ENCODE peak calls at places on chromosomes 1 and 21, in five cellular contexts. One of them, this sample, is unnamed.
A peak's percentile ranks its signal among the peaks of the same experiment; 100 is the strongest.

GRCh38 chr1:219027161-219027673 is 146.5 kb upstream of the LYPLAL1 start:
- DNase-seq in HepG2: no peak
- DNase-seq in K562: no peak
- DNase-seq in GM12878: no peak
- DNase-seq in HCT116: no peak
- DNase-seq in this sample: no peak

GRCh38 chr1:26719205-26719604 is 23.4 kb downstream of the ARID1A start:
- DNase-seq in HepG2: no peak
- DNase-seq in K562: no peak
- DNase-seq in GM12878: no peak
- DNase-seq in HCT116: no peak
- DNase-seq in this sample: no peak

GRCh38 chr1:234981758-234982157 is 146.9 kb downstream of the TOMM20 start:
- DNase-seq in HepG2: no peak
- DNase-seq in K562: no peak
- DNase-seq in GM12878: no peak
- DNase-seq in HCT116: no peak
- DNase-seq in this sample: no peak

GRCh38 chr1:22745675-22746585 is 35.3 kb downstream of the EPHB2 start:
- DNase-seq in HepG2: peak; percentile 63
- DNase-seq in K562: no peak
- DNase-seq in GM12878: no peak
- DNase-seq in HCT116: no peak
- DNase-seq in this sample: no peak

GRCh38 chr21:38297193-38297592 is 40.4 kb downstream of the KCNJ15 start:
- DNase-seq in HepG2: no peak
- DNase-seq in K562: no peak
- DNase-seq in GM12878: no peak
- DNase-seq in HCT116: no peak
- DNase-seq in this sample: no peak

GRCh38 chr21:42164064-42164789 is 54.7 kb upstream of the ABCG1 start:
- DNase-seq in HepG2: peak; percentile 24
- DNase-seq in K562: peak; percentile 41
- DNase-seq in GM12878: no peak
- DNase-seq in HCT116: peak; percentile 29
- DNase-seq in this sample: no peak

GRCh38 chr1:201590474-201590873 is 51.5 kb downstream of the NAV1 start:
- DNase-seq in HepG2: no peak
- DNase-seq in K562: no peak
- DNase-seq in GM12878: no peak
- DNase-seq in HCT116: no peak
- DNase-seq in this sample: no peak

GRCh38 chr1:91075233-91076135 is 53.6 kb upstream of the ZNF644 start:
- DNase-seq in HepG2: peak; percentile 16
- DNase-seq in K562: no peak
- DNase-seq in GM12878: no peak
- DNase-seq in HCT116: no peak
- DNase-seq in this sample: no peak

GRCh38 chr1:210516092-210516491 is 187.4 kb downstream of the HHAT start:
- DNase-seq in HepG2: no peak
- DNase-seq in K562: no peak
- DNase-seq in GM12878: no peak
- DNase-seq in HCT116: no peak
- DNase-seq in this sample: no peak

GRCh38 chr1:66374561-66375111 is 159.3 kb upstream of the SGIP1 start:
- DNase-seq in HepG2: no peak
- DNase-seq in K562: no peak
- DNase-seq in GM12878: peak; percentile 96
- DNase-seq in HCT116: no peak
- DNase-seq in this sample: no peak

GRCh38 chr21:15841856-15842564 is 112.2 kb downstream of the USP25 start:
- DNase-seq in HepG2: no peak
- DNase-seq in K562: no peak
- DNase-seq in GM12878: no peak
- DNase-seq in HCT116: no peak
- DNase-seq in this sample: no peak

GRCh38 chr1:39262802-39263201 is 58.3 kb downstream of the MACF1 start:
- DNase-seq in HepG2: no peak
- DNase-seq in K562: no peak
- DNase-seq in GM12878: no peak
- DNase-seq in HCT116: no peak
- DNase-seq in this sample: no peak

GRCh38 chr1:212691561-212692071 is 8.0 kb downstream of the BATF3 start:
- DNase-seq in HepG2: no peak
- DNase-seq in K562: no peak
- DNase-seq in GM12878: peak; percentile 60
- DNase-seq in HCT116: no peak
- DNase-seq in this sample: no peak

GRCh38 chr21:36120304-36120902 is 14.5 kb upstream of the CBR3 start:
- DNase-seq in HepG2: no peak
- DNase-seq in K562: no peak
- DNase-seq in GM12878: no peak
- DNase-seq in HCT116: no peak
- DNase-seq in this sample: no peak
- H3K4me2 ChIP-seq in HepG2: no peak overlapping the region
- H3K4me2 ChIP-seq in K562: no peak overlapping the region
- H3K4me2 ChIP-seq in GM12878: no peak overlapping the region
- H3K4me2 ChIP-seq in HCT116: no peak overlapping the region
- H3K4me2 ChIP-seq in this sample: no peak overlapping the region

DNA sequence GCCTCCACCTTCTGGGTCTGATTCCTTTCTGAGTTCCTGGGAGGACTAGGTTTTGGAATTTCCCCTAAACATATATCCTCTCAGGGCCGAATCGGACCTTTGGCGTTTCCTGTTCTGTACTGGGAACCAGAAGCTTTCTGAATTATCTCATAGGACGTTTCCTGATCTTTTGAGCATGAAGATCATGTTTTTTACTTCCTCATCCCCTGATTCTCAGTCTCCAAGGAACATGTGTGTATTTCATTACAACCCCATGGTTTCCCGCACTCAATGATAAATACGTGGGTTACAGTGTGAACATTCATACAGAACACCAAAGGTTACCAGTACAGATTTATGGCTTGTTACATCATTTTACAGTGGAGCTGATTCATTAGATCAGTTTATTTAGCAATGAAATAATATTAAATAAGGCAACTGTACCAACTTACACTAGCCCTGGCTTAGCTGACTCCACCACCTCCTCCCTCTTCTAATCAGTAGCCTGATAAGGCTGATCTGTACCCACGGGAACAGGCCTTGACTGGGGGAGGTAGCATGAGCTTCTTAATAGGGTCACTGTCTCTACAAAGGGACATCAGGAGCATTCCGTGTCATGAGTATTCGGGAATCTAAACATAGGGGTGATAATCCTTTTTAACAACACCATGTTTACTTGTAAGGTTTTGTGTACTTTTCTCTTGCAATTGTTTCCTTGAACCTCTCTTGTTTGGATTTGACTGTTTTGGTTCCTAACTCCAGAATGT is 57.8 kb upstream of the ERRFI1 start:
- DNase-seq in HepG2: peak; percentile 95
- DNase-seq in K562: no peak
- DNase-seq in GM12878: no peak
- DNase-seq in HCT116: no peak
- DNase-seq in this sample: no peak
- TF ChIP-seq SRF in HepG2: no peak
- TF ChIP-seq SRF in K562: no peak
- TF ChIP-seq SRF in GM12878: no peak
- TF ChIP-seq SRF in HCT116: no peak
- TF ChIP-seq SRF in this sample: no peak

GRCh38 chr1:1617516-1617915 is 2.2 kb downstream of the MIB2 start:
- DNase-seq in HepG2: no peak
- DNase-seq in K562: no peak
- DNase-seq in GM12878: no peak
- DNase-seq in HCT116: no peak
- DNase-seq in this sample: no peak
- H3K4me2 ChIP-seq in HepG2: peak overlapping the region; percentile 91
- H3K4me2 ChIP-seq in K562: no peak overlapping the region
- H3K4me2 ChIP-seq in GM12878: no peak overlapping the region
- H3K4me2 ChIP-seq in HCT116: peak overlapping the region; percentile 97
- H3K4me2 ChIP-seq in this sample: no peak overlapping the region

GRCh38 chr1:203593723-203594122 is 32.9 kb upstream of the ATP2B4 start:
- DNase-seq in HepG2: no peak
- DNase-seq in K562: peak; percentile 46
- DNase-seq in GM12878: no peak
- DNase-seq in HCT116: peak; percentile 23
- DNase-seq in this sample: peak; percentile 63
- TF ChIP-seq SRF in HepG2: no peak
- TF ChIP-seq SRF in K562: no peak
- TF ChIP-seq SRF in GM12878: no peak
- TF ChIP-seq SRF in HCT116: no peak
- TF ChIP-seq SRF in this sample: no peak

GRCh38 chr1:94738371-94738770 is 81.8 kb upstream of the SLC44A3 start:
- DNase-seq in HepG2: no peak
- DNase-seq in K562: no peak
- DNase-seq in GM12878: no peak
- DNase-seq in HCT116: no peak
- DNase-seq in this sample: no peak

GRCh38 chr1:94737124-94737998 is 82.8 kb upstream of the SLC44A3 start:
- DNase-seq in HepG2: no peak
- DNase-seq in K562: no peak
- DNase-seq in GM12878: no peak
- DNase-seq in HCT116: no peak
- DNase-seq in this sample: no peak

GRCh38 chr1:94736073-94736472 is 84.1 kb upstream of the SLC44A3 start:
- DNase-seq in HepG2: no peak
- DNase-seq in K562: no peak
- DNase-seq in GM12878: no peak
- DNase-seq in HCT116: no peak
- DNase-seq in this sample: no peak

GRCh38 chr1:94736549-94736948 is 83.6 kb upstream of the SLC44A3 start:
- DNase-seq in HepG2: peak; percentile 58
- DNase-seq in K562: no peak
- DNase-seq in GM12878: no peak
- DNase-seq in HCT116: no peak
- DNase-seq in this sample: no peak

DNA sequence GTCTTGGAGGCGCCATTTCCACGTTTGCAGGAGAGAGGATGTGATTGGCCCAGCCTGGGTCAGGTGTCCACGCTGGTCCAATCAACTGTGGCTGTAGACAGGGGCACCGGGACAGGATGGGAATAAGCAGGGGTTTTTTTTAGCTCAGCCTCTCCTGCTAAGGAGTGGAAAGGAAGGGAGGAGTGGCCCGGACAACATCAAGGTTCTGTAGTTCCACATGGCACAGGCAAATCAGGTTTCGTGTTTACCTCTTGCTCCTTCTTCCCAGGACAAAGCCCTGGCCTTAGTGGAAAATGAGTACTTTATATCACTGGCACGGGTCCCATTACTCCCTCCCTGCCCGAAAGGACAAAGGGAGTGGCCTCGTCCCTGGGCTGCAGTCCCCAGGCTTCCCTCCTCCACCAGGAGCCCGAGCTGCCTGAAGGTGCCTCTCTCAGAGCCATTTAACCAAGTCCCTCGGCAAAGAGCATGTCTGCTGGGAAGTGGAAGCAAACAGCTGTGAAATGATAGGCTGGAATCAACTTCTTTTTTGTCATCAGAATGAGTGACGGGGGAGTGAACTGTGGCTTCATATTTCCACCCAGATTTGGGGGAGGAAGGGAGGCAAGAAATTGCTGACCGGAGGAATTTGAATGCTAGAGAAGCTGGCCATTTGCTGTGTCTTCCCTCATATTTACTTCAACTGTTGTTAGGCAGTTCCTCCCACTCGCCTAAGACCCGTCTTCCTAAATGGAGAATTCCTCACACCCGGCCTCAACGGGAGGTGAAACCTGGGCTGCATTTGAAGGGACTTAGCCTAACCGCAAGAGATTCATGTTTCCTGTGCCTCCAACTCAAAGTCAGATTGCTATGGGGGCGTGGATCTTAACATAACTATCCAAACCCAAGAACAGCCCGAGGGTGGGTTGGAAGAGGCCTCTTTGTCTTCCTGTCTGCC is 84.9 kb upstream of the SLC44A3 start:
- DNase-seq in HepG2: no peak
- DNase-seq in K562: peak; percentile 53
- DNase-seq in GM12878: no peak
- DNase-seq in HCT116: no peak
- DNase-seq in this sample: no peak
- H3K4me2 ChIP-seq in HepG2: no peak overlapping the region
- H3K4me2 ChIP-seq in K562: peak overlapping the region; percentile 42
- H3K4me2 ChIP-seq in GM12878: no peak overlapping the region
- H3K4me2 ChIP-seq in HCT116: peak overlapping the region; percentile 29
- H3K4me2 ChIP-seq in this sample: peak overlapping the region; percentile 17

GRCh38 chr1:85577421-85578320 is 2.9 kb upstream of the CCN1 start:
- DNase-seq in HepG2: no peak
- DNase-seq in K562: no peak
- DNase-seq in GM12878: no peak
- DNase-seq in HCT116: no peak
- DNase-seq in this sample: peak; percentile 60

GRCh38 chr1:85576642-85577420 is 3.7 kb upstream of the CCN1 start:
- DNase-seq in HepG2: peak; percentile 37
- DNase-seq in K562: peak; percentile 75
- DNase-seq in GM12878: no peak
- DNase-seq in HCT116: peak; percentile 65
- DNase-seq in this sample: no peak

GRCh38 chr1:85575363-85575995 is 5.1 kb upstream of the CCN1 start:
- DNase-seq in HepG2: no peak
- DNase-seq in K562: no peak
- DNase-seq in GM12878: no peak
- DNase-seq in HCT116: no peak
- DNase-seq in this sample: no peak

GRCh38 chr1:85578321-85579295 is 2.0 kb upstream of the CCN1 start:
- DNase-seq in HepG2: peak; percentile 40
- DNase-seq in K562: no peak
- DNase-seq in GM12878: no peak
- DNase-seq in HCT116: no peak
- DNase-seq in this sample: no peak

GRCh38 chr1:85576256-85576641 is 4.3 kb upstream of the CCN1 start:
- DNase-seq in HepG2: no peak
- DNase-seq in K562: no peak
- DNase-seq in GM12878: no peak
- DNase-seq in HCT116: no peak
- DNase-seq in this sample: peak; percentile 54
- TF ChIP-seq SRF in HepG2: no peak
- TF ChIP-seq SRF in K562: no peak
- TF ChIP-seq SRF in GM12878: no peak
- TF ChIP-seq SRF in HCT116: no peak
- TF ChIP-seq SRF in this sample: no peak

GRCh38 chr1:17620448-17620847 is 81.0 kb downstream of the ARHGEF10L start:
- DNase-seq in HepG2: no peak
- DNase-seq in K562: no peak
- DNase-seq in GM12878: no peak
- DNase-seq in HCT116: no peak
- DNase-seq in this sample: no peak

GRCh38 chr1:17622823-17623222 is 83.3 kb downstream of the ARHGEF10L start:
- DNase-seq in HepG2: no peak
- DNase-seq in K562: no peak
- DNase-seq in GM12878: no peak
- DNase-seq in HCT116: no peak
- DNase-seq in this sample: no peak

GRCh38 chr1:17621691-17622090 is 82.2 kb downstream of the ARHGEF10L start:
- DNase-seq in HepG2: no peak
- DNase-seq in K562: no peak
- DNase-seq in GM12878: no peak
- DNase-seq in HCT116: no peak
- DNase-seq in this sample: no peak

GRCh38 chr1:17627239-17628052 is 87.9 kb downstream of the ARHGEF10L start:
- DNase-seq in HepG2: no peak
- DNase-seq in K562: no peak
- DNase-seq in GM12878: no peak
- DNase-seq in HCT116: no peak
- DNase-seq in this sample: no peak

GRCh38 chr1:17624540-17625256 is 85.2 kb downstream of the ARHGEF10L start:
- DNase-seq in HepG2: no peak
- DNase-seq in K562: no peak
- DNase-seq in GM12878: no peak
- DNase-seq in HCT116: peak; percentile 42
- DNase-seq in this sample: no peak
- H3K4me2 ChIP-seq in HepG2: no peak overlapping the region
- H3K4me2 ChIP-seq in K562: no peak overlapping the region
- H3K4me2 ChIP-seq in GM12878: no peak overlapping the region
- H3K4me2 ChIP-seq in HCT116: peak overlapping the region; percentile 62
- H3K4me2 ChIP-seq in this sample: no peak overlapping the region